ENCODE peak calls at places on chromosomes 3 and 15, in four cellular contexts. M is A549, E is fibroblast of the aortic adventitia, A is ecto neural progenitor cell. R is an unnamed sample.

GRCh38 chr3:119019767-119020518 is 14.7 kb downstream of the IGSF11 start:
- DNase-seq in E (no peak), M (no peak), A (no peak), R (no peak)

GRCh38 chr3:126916546-126916945 is 66.4 kb upstream of the PLXNA1 start:
- DNase-seq in A (no peak), M (no peak), E (no peak), R (no peak)

GRCh38 chr3:196968233-196969000 is at the start of gene PIGZ:
- DNase-seq in E (peak), M (no peak), A (peak), R (peak)

GRCh38 chr3:13419356-13420050 is 619 bp downstream of the NUP210 start:
- DNase-seq in A (peak), E (no peak), M (peak), R (peak)

GRCh38 chr3:174206607-174207192 is 652.4 kb upstream of the NAALADL2 start:
- DNase-seq in M (no peak), E (peak), A (no peak), R (no peak)

GRCh38 chr3:40116478-40117162 is 192.9 kb upstream of the EIF1B start:
- DNase-seq in A (no peak), E (peak), M (no peak), R (no peak)

GRCh38 chr3:63937661-63938651 is 25.8 kb upstream of the SCAANT1 start:
- DNase-seq in M (no peak), E (no peak), A (no peak), R (no peak)

GRCh38 chr15:47652213-47652852 is 65.0 kb upstream of the SEMA6D start:
- DNase-seq in E (no peak), M (no peak), A (no peak), R (no peak)

GRCh38 chr3:171783086-171783485 is 27.2 kb downstream of the PLD1 start:
- DNase-seq in A (no peak), M (no peak), E (peak), R (no peak)

GRCh38 chr3:175159202-175159601 is 300.1 kb downstream of the NAALADL2 start:
- DNase-seq in M (no peak), E (no peak), A (no peak), R (no peak)

GRCh38 chr3:46114324-46114988 is 87.2 kb upstream of the XCR1 start:
- DNase-seq in E (peak), A (no peak), M (peak), R (no peak)

GRCh38 chr15:73225358-73226015 is 143.3 kb downstream of the HCN4 start:
- DNase-seq in A (no peak), E (no peak), M (peak), R (no peak)

GRCh38 chr3:7205535-7206331 is 344.8 kb downstream of the GRM7 start:
- DNase-seq in M (no peak), E (no peak), A (no peak), R (no peak)

GRCh38 chr3:129829640-129830039 is 63.9 kb downstream of the TMCC1 start:
- DNase-seq in E (peak), A (no peak), M (peak), R (peak)

GRCh38 chr3:65170357-65171090 is 482.7 kb upstream of the ADAMTS9 start:
- DNase-seq in A (no peak), M (peak), E (peak), R (peak)

GRCh38 chr3:126911162-126912026 is 71.5 kb upstream of the PLXNA1 start:
- DNase-seq in E (peak), A (no peak), M (peak), R (no peak)

R was measured in Karpas-422.